ENCODE peak calls at places on chromosome 3, in five cellular contexts. O is progenitor cell of endocrine pancreas, H is spleen, B is tibial nerve, M is GM20000. V is an unnamed sample.

GRCh38 chr3:23602895-23603443 is 202.8 kb upstream of the UBE2E1 start:
- DNase-seq in O (no peak), B (no peak), H (no peak), M (no peak), V (no peak)

GRCh38 chr3:195219351-195220045 is 51.5 kb downstream of the XXYLT1 start:
- DNase-seq in O (no peak), B (no peak), H (no peak), M (no peak), V (no peak)

GRCh38 chr3:13079510-13079909 is 6.3 kb upstream of the IQSEC1 start:
- DNase-seq in O (no peak), B (no peak), M (no peak), H (no peak), V (no peak)

GRCh38 chr3:69651765-69652164 is 87.5 kb upstream of the MITF start:
- DNase-seq in O (no peak), M (no peak), B (no peak), H (no peak), V (no peak)

GRCh38 chr3:162489853-162490252 is 993.2 kb downstream of the OTOL1 start:
- DNase-seq in H (no peak), B (no peak), O (no peak), M (no peak), V (no peak)

GRCh38 chr3:40975711-40976121 is 223.6 kb upstream of the CTNNB1 start:
- DNase-seq in M (no peak), H (no peak), O (no peak), B (no peak), V (no peak)

GRCh38 chr3:32840086-32840841 is 22.5 kb downstream of the TRIM71 start:
- DNase-seq in M (no peak), O (peak; percentile 31), B (no peak), H (no peak), V (no peak)

GRCh38 chr3:52225452-52226228 is at the start of gene TLR9:
- DNase-seq in H (peak; percentile 87), B (no peak), O (no peak), M (peak; percentile 87), V (peak; percentile 83)

GRCh38 chr3:176526194-176526593 is 671.1 kb downstream of the TBL1XR1 start:
- DNase-seq in O (no peak), H (no peak), M (no peak), B (no peak), V (no peak)

GRCh38 chr3:54870423-54870822 is 57.4 kb downstream of the LRTM1 start:
- DNase-seq in O (no peak), M (peak; percentile 10), H (no peak), B (no peak), V (no peak)

GRCh38 chr3:119608591-119608990 is 10.9 kb downstream of the PLA1A start:
- DNase-seq in O (no peak), M (no peak), B (no peak), H (no peak), V (no peak)

GRCh38 chr3:27643355-27643754 is 78.8 kb downstream of the EOMES start:
- DNase-seq in O (no peak), H (no peak), B (no peak), M (no peak), V (no peak)

GRCh38 chr3:64408770-64409169 is 183.5 kb upstream of the PRICKLE2 start:
- DNase-seq in H (no peak), B (no peak), M (no peak), O (no peak), V (no peak)

GRCh38 chr3:191492601-191493000 is 31.6 kb downstream of the PYDC2 start:
- DNase-seq in B (no peak), M (no peak), H (no peak), O (no peak), V (no peak)

GRCh38 chr3:176896640-176897039 is 300.6 kb downstream of the TBL1XR1 start:
- DNase-seq in O (no peak), M (no peak), B (no peak), H (no peak), V (no peak)

GRCh38 chr3:146342971-146343370 is 92.1 kb upstream of the PLSCR4 start:
- DNase-seq in M (no peak), B (no peak), O (no peak), H (no peak), V (no peak)

GRCh38 chr3:45807645-45808540 is 11.6 kb upstream of the SLC6A20 start:
- DNase-seq in B (no peak), O (no peak), M (no peak), H (no peak), V (no peak)

GRCh38 chr3:46669191-46669999 is 24.1 kb downstream of the ALS2CL start:
- DNase-seq in H (peak; percentile 49), B (no peak), O (no peak), M (no peak), V (no peak)

GRCh38 chr3:193903976-193904375 is 232.0 kb upstream of the HES1 start:
- DNase-seq in O (no peak), B (no peak), H (no peak), M (no peak), V (no peak)

GRCh38 chr3:168251371-168251770 is 155.6 kb upstream of the GOLIM4 start:
- DNase-seq in M (peak; percentile 72), O (no peak), H (no peak), B (no peak), V (peak; percentile 67)

GRCh38 chr3:1381647-1382036 is 288.8 kb downstream of the CNTN6 start:
- DNase-seq in B (no peak), M (no peak), H (no peak), O (no peak), V (no peak)

GRCh38 chr3:139225551-139225950 is 118.3 kb upstream of the MRPS22 start:
- DNase-seq in B (no peak), H (no peak), M (no peak), O (no peak), V (no peak)

GRCh38 chr3:187027531-187027936 is 97.2 kb downstream of the ST6GAL1 start:
- DNase-seq in M (no peak), O (no peak), H (no peak), B (no peak), V (no peak)

GRCh38 chr3:124759666-124760401 is 29.6 kb downstream of the UMPS start:
- DNase-seq in B (no peak), O (no peak), H (no peak), M (no peak), V (no peak)

GRCh38 chr3:160027541-160028195 is 39.0 kb downstream of the IL12A start:
- DNase-seq in B (no peak), M (peak; percentile 61), O (no peak), H (no peak), V (peak; percentile 48)

GRCh38 chr3:148131990-148132638 is 565.6 kb upstream of the AGTR1 start:
- DNase-seq in H (peak; percentile 40), O (no peak), M (no peak), B (no peak), V (no peak)

GRCh38 chr3:195543642-195544536 is 764 bp upstream of the PPP1R2 start:
- DNase-seq in B (no peak), H (peak; percentile 88), O (peak; percentile 11), M (no peak), V (no peak)

DNA sequence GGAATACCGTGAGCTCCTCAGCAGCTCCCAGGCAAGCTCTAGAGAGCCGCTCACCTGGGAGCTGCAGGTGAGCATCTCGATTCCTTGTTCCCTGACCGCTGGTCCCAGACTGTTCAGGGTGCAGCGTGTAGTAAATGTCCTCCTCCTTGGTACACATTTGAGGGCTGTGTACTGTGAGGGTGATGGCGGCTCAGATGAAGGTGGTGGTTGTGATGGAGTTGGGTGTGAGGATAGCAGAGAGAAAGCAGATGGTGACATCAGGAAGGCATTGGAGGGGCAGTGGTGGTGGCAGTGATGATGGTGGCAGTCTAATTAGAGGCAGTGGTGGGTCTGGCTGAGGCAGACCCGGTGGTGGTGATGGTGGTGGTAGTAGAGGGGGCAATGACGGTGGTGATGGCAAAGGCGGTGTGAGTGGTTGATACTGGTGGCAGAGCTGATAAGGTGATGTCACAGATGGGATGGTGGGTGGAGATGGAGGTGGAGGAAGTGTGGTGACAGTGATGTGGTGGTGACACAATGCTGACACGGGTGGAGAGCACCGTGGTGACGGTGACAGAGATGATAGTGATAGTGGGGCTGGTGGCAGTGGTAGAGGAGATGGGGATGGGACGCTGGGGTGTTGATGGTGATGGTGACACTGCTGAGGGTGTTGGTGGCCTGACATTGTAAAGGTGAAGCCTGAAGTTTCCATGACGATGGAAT is at the start of gene DNAJB8:
- DNase-seq in H (no peak), M (no peak), O (no peak), B (no peak), V (no peak)
- TF ChIP-seq CTCF in H (no peak), M (no peak), O (no peak), B (no peak), V (no peak)

GRCh38 chr3:43523454-43524053 is 98.3 kb downstream of the ANO10 start:
- DNase-seq in H (no peak), B (no peak), O (no peak), M (peak; percentile 23), V (peak; percentile 9)
- TF ChIP-seq CTCF in H (no peak), B (no peak), O (no peak), M (no peak), V (no peak)

DNA sequence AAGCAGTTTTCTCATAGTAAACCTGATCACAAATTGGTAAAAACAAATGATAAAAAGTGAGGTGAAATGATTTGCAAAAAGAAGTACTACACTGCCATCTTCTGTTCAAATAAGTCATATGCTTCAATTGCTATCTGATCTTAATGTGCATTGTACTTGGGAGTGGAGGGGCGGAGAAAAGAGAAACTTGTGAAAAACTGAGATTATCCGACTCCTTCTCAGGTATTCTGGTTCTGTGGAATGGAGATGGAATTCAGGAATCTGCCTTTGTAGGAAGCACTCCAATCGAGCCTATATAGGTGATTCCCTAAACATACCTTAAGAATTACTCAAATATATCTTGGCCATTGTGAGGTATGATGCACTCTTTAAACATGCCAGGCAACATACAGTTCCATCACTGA is 180.6 kb downstream of the CHL1 start:
- DNase-seq in O (no peak), B (no peak), H (no peak), M (peak; percentile 14), V (peak; percentile 15)
- TF ChIP-seq CTCF in O (peak; percentile 62), B (no peak), H (peak; percentile 38), M (peak; percentile 36), V (peak; percentile 50)

DNA sequence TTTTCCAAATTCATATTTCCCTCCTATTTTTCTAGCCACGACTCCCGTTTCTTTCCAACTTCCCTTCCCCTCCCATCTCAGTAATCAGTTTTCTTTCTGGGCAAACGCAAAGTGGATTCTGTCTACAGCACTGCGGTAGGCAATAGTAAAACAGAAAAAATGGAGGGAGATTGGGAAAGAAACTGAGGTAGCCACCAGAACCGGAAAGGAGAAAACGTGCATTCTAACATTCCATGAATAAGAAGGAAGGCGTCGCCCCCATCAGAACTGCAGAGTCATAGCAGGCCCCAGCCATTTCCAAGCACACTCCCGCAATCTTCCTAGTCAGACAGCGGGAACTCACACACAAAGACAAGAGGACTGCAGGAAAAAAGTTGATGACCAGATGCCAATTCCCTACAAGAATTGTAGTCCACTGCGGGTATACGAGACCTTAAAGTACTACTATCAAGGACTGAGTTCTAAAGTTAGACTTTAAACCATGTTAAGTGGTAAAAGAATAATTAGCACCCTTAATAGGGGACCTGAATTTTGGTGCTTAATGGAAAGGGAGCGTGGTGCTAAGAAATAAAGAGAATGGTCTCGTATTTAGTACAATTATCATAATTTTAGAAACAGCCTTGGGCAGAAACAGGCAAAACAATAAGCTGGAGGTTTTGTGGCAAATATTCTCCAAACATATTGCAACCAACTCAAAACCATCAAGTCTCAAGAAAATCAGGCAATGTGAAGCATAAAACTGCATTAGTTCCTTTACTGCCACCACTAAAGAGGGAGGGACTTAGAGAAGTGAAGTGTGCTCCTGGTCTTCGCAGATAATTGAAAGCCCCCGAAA is 1.4 kb downstream of the PFN2 start:
- DNase-seq in H (no peak), M (no peak), O (peak; percentile 19), B (peak; percentile 22), V (no peak)
- TF ChIP-seq CTCF in H (no peak), M (no peak), O (peak; percentile 28), B (peak; percentile 15), V (no peak)